ENCODE peak calls at places on chromosomes 7 and 10, in seven cellular contexts. N is dorsolateral prefrontal cortex; G is naive thymus-derived CD8-positive, alpha-beta T cell; C is GM10248; A is uterus; Z is activated naive CD4-positive, alpha-beta T cell treated with anti-CD3 and anti-CD28 coated beads, Interleukin-2, amount 10 ng/mL, durations not matched to agents 7 days and 5 days; H is cardiac fibroblast. S is an unnamed sample.

GRCh38 chr7:50676754-50677153 is 105.9 kb downstream of the GRB10 start:
- DNase-seq in N (no peak), G (no peak), C (no peak), A (no peak), Z (no peak), H (no peak), S (no peak)

GRCh38 chr10:1932617-1933016 is 195.3 kb upstream of the ADARB2 start:
- DNase-seq in N (no peak), G (no peak), C (no peak), A (no peak), Z (no peak), H (no peak), S (no peak)

GRCh38 chr7:122143751-122144711 is at the start of gene AASS:
- DNase-seq in N (peak; percentile 71), G (peak; percentile 79), C (peak; percentile 78), A (peak; percentile 99), Z (peak; percentile 84), H (peak; percentile 96), S (peak; percentile 94)

GRCh38 chr10:649798-650690 is 39.4 kb downstream of the DIP2C start:
- DNase-seq in N (no peak), G (no peak), C (no peak), A (peak; percentile 72), Z (no peak), H (no peak), S (no peak)

GRCh38 chr7:28091190-28091589 is 89.4 kb downstream of the JAZF1 start:
- DNase-seq in N (no peak), G (no peak), C (no peak), A (no peak), Z (no peak), H (no peak), S (no peak)

GRCh38 chr7:140142031-140142430 is 34.8 kb downstream of the KDM7A start:
- DNase-seq in N (no peak), G (no peak), C (no peak), A (no peak), Z (no peak), H (no peak), S (no peak)

GRCh38 chr10:99976886-99977391 is 32.8 kb downstream of the DNMBP start:
- DNase-seq in N (no peak), G (no peak), C (no peak), A (no peak), Z (no peak), H (peak; percentile 98), S (peak; percentile 91)

GRCh38 chr10:100186253-100186780 is 488 bp upstream of the ERLIN1 start:
- DNase-seq in N (peak; percentile 18), G (no peak), C (no peak), A (peak; percentile 31), Z (no peak), H (peak; percentile 75), S (peak; percentile 31)

GRCh38 chr10:46001187-46001756 is 29.0 kb downstream of the TIMM23 start:
- DNase-seq in N (no peak), G (no peak), C (no peak), A (no peak), Z (no peak), H (no peak), S (no peak)

GRCh38 chr10:60281792-60282353 is 107.8 kb downstream of the ANK3 start:
- DNase-seq in N (no peak), G (no peak), C (no peak), A (no peak), Z (no peak), H (peak; percentile 52), S (no peak)

GRCh38 chr10:48606530-48607355 is 1.9 kb upstream of the ARHGAP22 start:
- DNase-seq in N (no peak), G (no peak), C (no peak), A (no peak), Z (no peak), H (peak; percentile 99), S (peak; percentile 96)

GRCh38 chr7:30240401-30240800 is 44.0 kb upstream of the ZNRF2 start:
- DNase-seq in N (no peak), G (no peak), C (no peak), A (no peak), Z (no peak), H (no peak), S (peak; percentile 15)

GRCh38 chr10:29257106-29257783 is 31.6 kb upstream of the LYZL1 start:
- DNase-seq in N (no peak), G (no peak), C (no peak), A (peak; percentile 97), Z (no peak), H (peak; percentile 93), S (peak; percentile 95)

GRCh38 chr10:55311823-55312431 is 510.9 kb upstream of the PCDH15 start:
- DNase-seq in N (no peak), G (no peak), C (no peak), A (no peak), Z (no peak), H (no peak), S (no peak)

GRCh38 chr7:112173214-112173905 is 32.8 kb downstream of the DOCK4 start:
- DNase-seq in N (peak; percentile 69), G (no peak), C (no peak), A (no peak), Z (no peak), H (peak; percentile 55), S (no peak)

GRCh38 chr10:104767745-104768144 is 126.7 kb downstream of the SORCS3 start:
- DNase-seq in N (no peak), G (no peak), C (no peak), A (no peak), Z (no peak), H (no peak), S (no peak)

GRCh38 chr7:95723583-95724180 is 48.7 kb upstream of the DYNC1I1 start:
- DNase-seq in N (peak; percentile 41), G (no peak), C (peak; percentile 31), A (no peak), Z (no peak), H (peak; percentile 72), S (peak; percentile 30)

GRCh38 chr10:122333037-122333436 is 41.5 kb upstream of the PLEKHA1 start:
- DNase-seq in N (no peak), G (no peak), C (no peak), A (no peak), Z (no peak), H (no peak), S (no peak)

GRCh38 chr10:123582084-123582989 is 83.8 kb upstream of the GPR26 start:
- DNase-seq in N (peak; percentile 50), G (peak; percentile 31), C (peak; percentile 81), A (peak; percentile 35), Z (peak; percentile 77), H (peak; percentile 72), S (peak; percentile 50)

GRCh38 chr7:80935971-80936370 is 17.1 kb upstream of the SEMA3C start:
- DNase-seq in N (no peak), G (no peak), C (no peak), A (no peak), Z (no peak), H (no peak), S (no peak)

GRCh38 chr10:12135631-12136030 is 6.2 kb downstream of the SEC61A2 start:
- DNase-seq in N (no peak), G (no peak), C (no peak), A (no peak), Z (no peak), H (no peak), S (no peak)

GRCh38 chr7:111198255-111198654 is 107.3 kb downstream of the LRRN3 start:
- DNase-seq in N (no peak), G (no peak), C (no peak), A (no peak), Z (no peak), H (peak; percentile 98), S (peak; percentile 100)

GRCh38 chr10:90418869-90419652 is 438.8 kb downstream of the HTR7 start:
- DNase-seq in N (no peak), G (no peak), C (no peak), A (no peak), Z (no peak), H (peak; percentile 97), S (peak; percentile 62)

GRCh38 chr7:22251906-22252495 is 105.0 kb downstream of the RAPGEF5 start:
- DNase-seq in N (no peak), G (no peak), C (no peak), A (no peak), Z (no peak), H (no peak), S (no peak)

GRCh38 chr7:157044943-157045660 is 34.6 kb upstream of the MNX1 start:
- DNase-seq in N (no peak), G (no peak), C (no peak), A (no peak), Z (no peak), H (no peak), S (no peak)

GRCh38 chr7:73557397-73558257 is at the start of gene BCL7B:
- DNase-seq in N (peak; percentile 70), G (peak; percentile 82), C (peak; percentile 96), A (peak; percentile 49), Z (peak; percentile 82), H (peak; percentile 59), S (no peak)

GRCh38 chr10:29669149-29669548 is 34.4 kb upstream of the SVIL start:
- DNase-seq in N (no peak), G (no peak), C (no peak), A (no peak), Z (no peak), H (peak; percentile 67), S (no peak)

GRCh38 chr7:913736-914520 is 37.6 kb downstream of the GET4 start:
- DNase-seq in N (no peak), G (no peak), C (no peak), A (no peak), Z (no peak), H (no peak), S (no peak)

S was measured in stromal cell of bone marrow.